ENCODE peak calls at places on chromosomes 13 and 19, in nine cellular contexts. One of them, this sample, is unnamed.

GRCh38 chr19:32405431-32406160 is at the start of gene DPY19L3:
- DNase-seq in cardiac muscle cell: peak
- DNase-seq in PC-3: peak
- DNase-seq in left ventricle myocardium inferior: peak
- DNase-seq in activated B cell treated with CpG ODN at 0.5 μM for 24 hours: peak
- DNase-seq in keratinocyte: peak
- DNase-seq in cardiac fibroblast: peak
- DNase-seq in GM10248: peak
- DNase-seq in bronchial epithelial cell: peak
- DNase-seq in this sample: peak

GRCh38 chr13:110503037-110503901 is 58.3 kb downstream of the RAB20 start:
- DNase-seq in bronchial epithelial cell: no peak
- DNase-seq in PC-3: no peak
- DNase-seq in keratinocyte: no peak
- DNase-seq in cardiac fibroblast: peak
- DNase-seq in activated B cell treated with CpG ODN at 0.5 μM for 24 hours: no peak
- DNase-seq in left ventricle myocardium inferior: no peak
- DNase-seq in GM10248: no peak
- DNase-seq in cardiac muscle cell: no peak
- DNase-seq in this sample: no peak

GRCh38 chr13:31882794-31883193 is 143.5 kb downstream of the RXFP2 start:
- DNase-seq in keratinocyte: no peak
- DNase-seq in cardiac muscle cell: no peak
- DNase-seq in bronchial epithelial cell: no peak
- DNase-seq in PC-3: no peak
- DNase-seq in left ventricle myocardium inferior: no peak
- DNase-seq in cardiac fibroblast: no peak
- DNase-seq in GM10248: no peak
- DNase-seq in activated B cell treated with CpG ODN at 0.5 μM for 24 hours: no peak
- DNase-seq in this sample: no peak

GRCh38 chr13:107322228-107322627 is 754.3 kb upstream of the ARGLU1 start:
- DNase-seq in bronchial epithelial cell: peak
- DNase-seq in left ventricle myocardium inferior: no peak
- DNase-seq in PC-3: peak
- DNase-seq in cardiac muscle cell: no peak
- DNase-seq in keratinocyte: no peak
- DNase-seq in cardiac fibroblast: no peak
- DNase-seq in activated B cell treated with CpG ODN at 0.5 μM for 24 hours: no peak
- DNase-seq in GM10248: no peak
- DNase-seq in this sample: no peak

GRCh38 chr19:28136796-28137195 is 1076.2 kb downstream of the UQCRFS1 start:
- DNase-seq in PC-3: no peak
- DNase-seq in GM10248: no peak
- DNase-seq in cardiac muscle cell: no peak
- DNase-seq in bronchial epithelial cell: no peak
- DNase-seq in keratinocyte: no peak
- DNase-seq in left ventricle myocardium inferior: no peak
- DNase-seq in activated B cell treated with CpG ODN at 0.5 μM for 24 hours: no peak
- DNase-seq in cardiac fibroblast: no peak
- DNase-seq in this sample: no peak

GRCh38 chr19:1279782-1280341 is 4.5 kb downstream of the FAM174C start:
- DNase-seq in GM10248: peak
- DNase-seq in cardiac fibroblast: peak
- DNase-seq in left ventricle myocardium inferior: peak
- DNase-seq in cardiac muscle cell: peak
- DNase-seq in keratinocyte: no peak
- DNase-seq in bronchial epithelial cell: peak
- DNase-seq in activated B cell treated with CpG ODN at 0.5 μM for 24 hours: peak
- DNase-seq in PC-3: peak
- DNase-seq in this sample: peak

GRCh38 chr13:53131361-53131760 is 102.7 kb downstream of the OLFM4 start:
- DNase-seq in PC-3: no peak
- DNase-seq in activated B cell treated with CpG ODN at 0.5 μM for 24 hours: no peak
- DNase-seq in keratinocyte: no peak
- DNase-seq in bronchial epithelial cell: no peak
- DNase-seq in left ventricle myocardium inferior: no peak
- DNase-seq in GM10248: no peak
- DNase-seq in cardiac fibroblast: no peak
- DNase-seq in cardiac muscle cell: no peak
- DNase-seq in this sample: no peak

GRCh38 chr19:409006-409514 is at the start of gene C2CD4C:
- DNase-seq in cardiac fibroblast: no peak
- DNase-seq in keratinocyte: no peak
- DNase-seq in PC-3: no peak
- DNase-seq in bronchial epithelial cell: no peak
- DNase-seq in left ventricle myocardium inferior: no peak
- DNase-seq in cardiac muscle cell: peak
- DNase-seq in GM10248: no peak
- DNase-seq in activated B cell treated with CpG ODN at 0.5 μM for 24 hours: no peak
- DNase-seq in this sample: peak

DNA sequence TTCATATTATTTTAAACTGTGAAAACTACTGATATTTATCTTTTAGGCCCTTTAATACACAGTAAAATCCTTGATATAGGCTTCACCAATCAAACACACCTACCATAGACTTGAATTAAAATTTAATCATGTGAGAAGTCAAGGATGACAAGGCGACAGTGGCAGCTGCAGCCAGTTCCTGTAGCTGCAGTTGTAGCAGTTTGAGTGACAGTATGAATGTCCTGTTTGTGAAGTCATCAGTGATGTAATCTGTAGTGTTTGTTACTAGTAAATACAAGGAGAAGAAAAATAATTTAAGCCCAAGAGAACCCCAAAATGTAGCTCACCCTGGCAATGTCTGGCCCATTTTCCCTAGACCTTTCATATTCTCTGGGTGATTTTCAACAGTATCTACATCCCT is 897.0 kb downstream of the SLITRK6 start:
- DNase-seq in cardiac fibroblast: no peak
- DNase-seq in activated B cell treated with CpG ODN at 0.5 μM for 24 hours: no peak
- DNase-seq in cardiac muscle cell: no peak
- DNase-seq in bronchial epithelial cell: no peak
- DNase-seq in PC-3: no peak
- DNase-seq in GM10248: no peak
- DNase-seq in left ventricle myocardium inferior: no peak
- DNase-seq in keratinocyte: no peak
- DNase-seq in this sample: no peak
- TF ChIP-seq CTCF in cardiac fibroblast: no peak
- TF ChIP-seq CTCF in activated B cell treated with CpG ODN at 0.5 μM for 24 hours: no peak
- TF ChIP-seq CTCF in cardiac muscle cell: no peak
- TF ChIP-seq CTCF in bronchial epithelial cell: no peak
- TF ChIP-seq CTCF in PC-3: no peak
- TF ChIP-seq CTCF in GM10248: no peak
- TF ChIP-seq CTCF in left ventricle myocardium inferior: no peak
- TF ChIP-seq CTCF in keratinocyte: no peak
- TF ChIP-seq CTCF in this sample: no peak

GRCh38 chr13:91157273-91158014 is 190.0 kb upstream of the MIR17HG start:
- DNase-seq in bronchial epithelial cell: no peak
- DNase-seq in keratinocyte: no peak
- DNase-seq in cardiac fibroblast: no peak
- DNase-seq in cardiac muscle cell: no peak
- DNase-seq in left ventricle myocardium inferior: no peak
- DNase-seq in activated B cell treated with CpG ODN at 0.5 μM for 24 hours: no peak
- DNase-seq in PC-3: no peak
- DNase-seq in GM10248: no peak
- DNase-seq in this sample: no peak

GRCh38 chr13:91155512-91156114 is 191.9 kb upstream of the MIR17HG start:
- DNase-seq in activated B cell treated with CpG ODN at 0.5 μM for 24 hours: no peak
- DNase-seq in GM10248: no peak
- DNase-seq in keratinocyte: no peak
- DNase-seq in cardiac muscle cell: no peak
- DNase-seq in PC-3: peak
- DNase-seq in left ventricle myocardium inferior: no peak
- DNase-seq in cardiac fibroblast: no peak
- DNase-seq in bronchial epithelial cell: peak
- DNase-seq in this sample: no peak

GRCh38 chr13:91154954-91155353 is 192.5 kb upstream of the MIR17HG start:
- DNase-seq in PC-3: no peak
- DNase-seq in keratinocyte: no peak
- DNase-seq in left ventricle myocardium inferior: no peak
- DNase-seq in activated B cell treated with CpG ODN at 0.5 μM for 24 hours: no peak
- DNase-seq in cardiac muscle cell: no peak
- DNase-seq in GM10248: no peak
- DNase-seq in cardiac fibroblast: no peak
- DNase-seq in bronchial epithelial cell: no peak
- DNase-seq in this sample: peak

GRCh38 chr13:91154553-91154952 is 192.9 kb upstream of the MIR17HG start:
- DNase-seq in left ventricle myocardium inferior: no peak
- DNase-seq in cardiac muscle cell: no peak
- DNase-seq in bronchial epithelial cell: no peak
- DNase-seq in activated B cell treated with CpG ODN at 0.5 μM for 24 hours: no peak
- DNase-seq in cardiac fibroblast: no peak
- DNase-seq in keratinocyte: no peak
- DNase-seq in PC-3: no peak
- DNase-seq in GM10248: no peak
- DNase-seq in this sample: no peak

DNA sequence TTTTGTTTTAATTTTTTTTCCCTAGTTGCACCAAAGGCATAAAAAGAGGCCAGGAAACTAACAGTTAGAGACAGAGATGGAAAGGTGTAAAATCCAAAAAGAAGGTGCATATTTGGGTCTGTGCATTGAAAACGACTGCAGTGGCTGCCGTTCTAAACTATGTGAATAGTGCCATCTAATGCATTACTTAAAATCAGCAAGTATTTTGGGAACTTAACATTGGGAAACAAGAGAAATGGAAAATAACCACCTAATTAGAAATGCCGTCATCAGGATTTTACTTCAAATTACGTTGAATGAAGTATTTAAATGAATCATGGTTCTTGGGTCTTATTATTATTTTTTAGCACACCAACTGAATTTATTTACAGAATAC is 189.5 kb upstream of the MIR17HG start:
- DNase-seq in keratinocyte: no peak
- DNase-seq in activated B cell treated with CpG ODN at 0.5 μM for 24 hours: no peak
- DNase-seq in PC-3: peak
- DNase-seq in cardiac fibroblast: no peak
- DNase-seq in cardiac muscle cell: peak
- DNase-seq in GM10248: no peak
- DNase-seq in left ventricle myocardium inferior: no peak
- DNase-seq in bronchial epithelial cell: no peak
- DNase-seq in this sample: no peak
- TF ChIP-seq CTCF in keratinocyte: no peak
- TF ChIP-seq CTCF in activated B cell treated with CpG ODN at 0.5 μM for 24 hours: no peak
- TF ChIP-seq CTCF in PC-3: peak
- TF ChIP-seq CTCF in cardiac fibroblast: no peak
- TF ChIP-seq CTCF in cardiac muscle cell: no peak
- TF ChIP-seq CTCF in GM10248: no peak
- TF ChIP-seq CTCF in left ventricle myocardium inferior: no peak
- TF ChIP-seq CTCF in bronchial epithelial cell: no peak
- TF ChIP-seq CTCF in this sample: no peak

GRCh38 chr19:34856052-34856451 is 70.7 kb upstream of the ZNF30 start:
- DNase-seq in cardiac muscle cell: no peak
- DNase-seq in PC-3: no peak
- DNase-seq in keratinocyte: no peak
- DNase-seq in cardiac fibroblast: no peak
- DNase-seq in GM10248: no peak
- DNase-seq in bronchial epithelial cell: no peak
- DNase-seq in left ventricle myocardium inferior: no peak
- DNase-seq in activated B cell treated with CpG ODN at 0.5 μM for 24 hours: no peak
- DNase-seq in this sample: no peak

GRCh38 chr19:34847393-34847792 is 74.4 kb upstream of the ZNF599 start:
- DNase-seq in left ventricle myocardium inferior: no peak
- DNase-seq in cardiac fibroblast: no peak
- DNase-seq in cardiac muscle cell: no peak
- DNase-seq in GM10248: no peak
- DNase-seq in keratinocyte: no peak
- DNase-seq in activated B cell treated with CpG ODN at 0.5 μM for 24 hours: no peak
- DNase-seq in bronchial epithelial cell: no peak
- DNase-seq in PC-3: peak
- DNase-seq in this sample: no peak

GRCh38 chr19:34853369-34853768 is 73.3 kb upstream of the ZNF30 start:
- DNase-seq in bronchial epithelial cell: no peak
- DNase-seq in cardiac muscle cell: no peak
- DNase-seq in left ventricle myocardium inferior: no peak
- DNase-seq in PC-3: no peak
- DNase-seq in keratinocyte: no peak
- DNase-seq in GM10248: no peak
- DNase-seq in cardiac fibroblast: no peak
- DNase-seq in activated B cell treated with CpG ODN at 0.5 μM for 24 hours: no peak
- DNase-seq in this sample: no peak

DNA sequence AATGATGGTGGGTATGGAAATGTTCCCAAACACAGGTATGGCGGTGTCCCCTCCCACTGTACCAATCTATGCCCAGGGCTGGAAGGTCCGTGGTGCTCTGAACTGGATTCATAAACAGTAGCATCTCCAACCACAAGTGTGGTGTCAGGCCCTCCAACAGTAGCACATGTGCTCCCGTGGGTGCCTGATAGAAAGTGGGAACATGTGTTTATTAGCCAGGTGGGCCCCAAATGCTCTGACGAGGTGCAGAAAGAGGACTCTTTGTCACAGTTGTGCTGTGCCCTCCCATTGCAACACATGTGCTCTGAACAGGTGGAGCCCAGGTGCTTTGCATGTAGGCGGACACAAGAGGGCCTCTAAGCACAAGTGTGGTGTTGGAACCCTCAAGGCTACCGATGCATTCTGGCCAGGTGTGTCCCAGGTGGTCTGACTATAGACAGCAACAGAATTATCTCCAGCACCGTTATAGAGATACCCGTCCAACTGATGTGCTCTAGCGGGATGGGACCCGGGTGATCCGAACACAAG is 75.4 kb upstream of the ZNF30 start:
- DNase-seq in cardiac fibroblast: no peak
- DNase-seq in activated B cell treated with CpG ODN at 0.5 μM for 24 hours: no peak
- DNase-seq in keratinocyte: no peak
- DNase-seq in cardiac muscle cell: no peak
- DNase-seq in left ventricle myocardium inferior: no peak
- DNase-seq in bronchial epithelial cell: no peak
- DNase-seq in GM10248: no peak
- DNase-seq in PC-3: peak
- DNase-seq in this sample: no peak
- TF ChIP-seq CTCF in cardiac fibroblast: no peak
- TF ChIP-seq CTCF in activated B cell treated with CpG ODN at 0.5 μM for 24 hours: no peak
- TF ChIP-seq CTCF in keratinocyte: no peak
- TF ChIP-seq CTCF in cardiac muscle cell: no peak
- TF ChIP-seq CTCF in left ventricle myocardium inferior: no peak
- TF ChIP-seq CTCF in bronchial epithelial cell: peak
- TF ChIP-seq CTCF in GM10248: no peak
- TF ChIP-seq CTCF in PC-3: peak
- TF ChIP-seq CTCF in this sample: no peak

GRCh38 chr13:112588490-112589297 is 741 bp upstream of the TUBGCP3 start:
- DNase-seq in activated B cell treated with CpG ODN at 0.5 μM for 24 hours: no peak
- DNase-seq in left ventricle myocardium inferior: no peak
- DNase-seq in cardiac muscle cell: no peak
- DNase-seq in GM10248: no peak
- DNase-seq in bronchial epithelial cell: no peak
- DNase-seq in PC-3: no peak
- DNase-seq in keratinocyte: no peak
- DNase-seq in cardiac fibroblast: no peak
- DNase-seq in this sample: no peak

GRCh38 chr13:112586334-112586733 is 1.6 kb downstream of the TUBGCP3 start:
- DNase-seq in cardiac fibroblast: no peak
- DNase-seq in bronchial epithelial cell: no peak
- DNase-seq in PC-3: no peak
- DNase-seq in cardiac muscle cell: no peak
- DNase-seq in keratinocyte: no peak
- DNase-seq in left ventricle myocardium inferior: no peak
- DNase-seq in GM10248: no peak
- DNase-seq in activated B cell treated with CpG ODN at 0.5 μM for 24 hours: no peak
- DNase-seq in this sample: no peak

GRCh38 chr13:112583592-112584277 is 4.2 kb downstream of the TUBGCP3 start:
- DNase-seq in cardiac fibroblast: no peak
- DNase-seq in GM10248: peak
- DNase-seq in left ventricle myocardium inferior: peak
- DNase-seq in PC-3: no peak
- DNase-seq in bronchial epithelial cell: no peak
- DNase-seq in activated B cell treated with CpG ODN at 0.5 μM for 24 hours: peak
- DNase-seq in keratinocyte: no peak
- DNase-seq in cardiac muscle cell: no peak
- DNase-seq in this sample: no peak

GRCh38 chr13:112587359-112587766 is 590 bp downstream of the TUBGCP3 start:
- DNase-seq in bronchial epithelial cell: peak
- DNase-seq in GM10248: peak
- DNase-seq in keratinocyte: no peak
- DNase-seq in PC-3: peak
- DNase-seq in activated B cell treated with CpG ODN at 0.5 μM for 24 hours: peak
- DNase-seq in cardiac fibroblast: peak
- DNase-seq in cardiac muscle cell: peak
- DNase-seq in left ventricle myocardium inferior: peak
- DNase-seq in this sample: peak

GRCh38 chr13:112587767-112588489 is at the start of gene TUBGCP3:
- DNase-seq in PC-3: peak
- DNase-seq in keratinocyte: no peak
- DNase-seq in cardiac muscle cell: peak
- DNase-seq in activated B cell treated with CpG ODN at 0.5 μM for 24 hours: peak
- DNase-seq in GM10248: peak
- DNase-seq in left ventricle myocardium inferior: peak
- DNase-seq in bronchial epithelial cell: peak
- DNase-seq in cardiac fibroblast: peak
- DNase-seq in this sample: peak
- TF ChIP-seq CTCF in PC-3: no peak
- TF ChIP-seq CTCF in keratinocyte: no peak
- TF ChIP-seq CTCF in cardiac muscle cell: no peak
- TF ChIP-seq CTCF in activated B cell treated with CpG ODN at 0.5 μM for 24 hours: no peak
- TF ChIP-seq CTCF in GM10248: no peak
- TF ChIP-seq CTCF in left ventricle myocardium inferior: peak
- TF ChIP-seq CTCF in bronchial epithelial cell: peak
- TF ChIP-seq CTCF in cardiac fibroblast: no peak
- TF ChIP-seq CTCF in this sample: peak